ENCODE peak calls at places on chromosomes 1 and 21, in six cellular contexts. Z is sigmoid colon, O is GM12865, Y is stomach, X is AG09309, L is GM23338. M is an unnamed sample.

GRCh38 chr1:10378071-10378841 is 20.6 kb upstream of the PGD start:
- DNase-seq in Y (peak), L (peak), Z (peak), O (peak), X (no peak), M (no peak)

GRCh38 chr1:53346007-53346813 is 18.3 kb upstream of the LRP8 start:
- DNase-seq in O (no peak), Y (peak), X (no peak), L (no peak), Z (no peak), M (no peak)

GRCh38 chr1:67555487-67556296 is 125.5 kb upstream of the SERBP1 start:
- DNase-seq in X (no peak), O (no peak), L (peak), Z (no peak), Y (no peak), M (no peak)

GRCh38 chr1:61322769-61323168 is 240.4 kb downstream of the NFIA start:
- DNase-seq in L (no peak), Y (no peak), Z (no peak), O (no peak), X (no peak), M (no peak)

GRCh38 chr1:47559944-47560695 is 122.3 kb downstream of the FOXD2 start:
- DNase-seq in Y (peak), O (no peak), L (no peak), Z (no peak), X (no peak), M (peak)

GRCh38 chr1:197024460-197024859 is 42.6 kb downstream of the F13B start:
- DNase-seq in Z (no peak), L (no peak), O (no peak), Y (no peak), X (peak), M (no peak)

GRCh38 chr1:66725885-66726665 is 26.2 kb upstream of the DYNLT5 start:
- DNase-seq in L (peak), Y (peak), Z (no peak), O (peak), X (peak), M (peak)

GRCh38 chr1:207026177-207026576 is 6.4 kb downstream of the C1orf116 start:
- DNase-seq in L (no peak), Y (no peak), X (no peak), O (no peak), Z (no peak), M (no peak)

GRCh38 chr1:221726331-221726692 is 15.6 kb downstream of the DUSP10 start:
- DNase-seq in Y (no peak), X (no peak), L (no peak), Z (no peak), O (peak), M (no peak)

GRCh38 chr1:151047591-151047924 is at the start of gene C1orf56:
- DNase-seq in Z (peak), L (peak), X (no peak), Y (peak), O (peak), M (peak)

GRCh38 chr1:70143052-70143659 is 62.2 kb downstream of the LRRC40 start:
- DNase-seq in X (peak), Y (no peak), L (peak), O (no peak), Z (no peak), M (no peak)

GRCh38 chr1:199064971-199065370 is 426.1 kb downstream of the PTPRC start:
- DNase-seq in Y (no peak), Z (no peak), O (no peak), X (no peak), L (no peak), M (no peak)

GRCh38 chr1:6348511-6349191 is 44.9 kb downstream of the ACOT7 start:
- DNase-seq in O (no peak), Y (peak), X (no peak), L (no peak), Z (no peak), M (no peak)

GRCh38 chr1:181216571-181216994 is 128.1 kb downstream of the IER5 start:
- DNase-seq in L (peak), Y (no peak), Z (no peak), X (no peak), O (no peak), M (no peak)

GRCh38 chr1:33792651-33793050 is 71.2 kb upstream of the HMGB4 start:
- DNase-seq in X (no peak), O (no peak), L (no peak), Y (no peak), Z (no peak), M (no peak)

GRCh38 chr1:153040950-153041631 is at the start of gene SPRR2D:
- DNase-seq in Z (no peak), Y (no peak), X (no peak), O (no peak), L (no peak), M (no peak)

GRCh38 chr1:3651939-3652537 is at the start of gene TP73:
- DNase-seq in Z (no peak), X (no peak), Y (no peak), O (peak), L (peak), M (no peak)

GRCh38 chr1:115732307-115732706 is 36.2 kb downstream of the CASQ2 start:
- DNase-seq in Z (no peak), O (no peak), L (no peak), Y (no peak), X (no peak), M (no peak)

GRCh38 chr1:64137569-64137936 is 65.9 kb upstream of the UBE2U start:
- DNase-seq in Z (no peak), L (no peak), X (no peak), O (no peak), Y (no peak), M (no peak)

GRCh38 chr1:158362501-158362900 is 8.8 kb downstream of the CD1E start:
- DNase-seq in Y (no peak), Z (no peak), X (no peak), L (no peak), O (no peak), M (no peak)

GRCh38 chr1:151156515-151156819 is at the start of gene TNFAIP8L2:
- DNase-seq in X (no peak), Z (peak), L (peak), O (peak), Y (peak), M (no peak)

GRCh38 chr1:231315887-231316286 is 21.8 kb downstream of the EXOC8 start:
- DNase-seq in O (peak), Z (no peak), Y (peak), X (no peak), L (peak), M (peak)

GRCh38 chr1:9317591-9318331 is 25.1 kb downstream of the SPSB1 start:
- DNase-seq in Y (no peak), Z (peak), O (no peak), X (no peak), L (no peak), M (no peak)

GRCh38 chr1:108016451-108016920 is 51.5 kb upstream of the VAV3 start:
- DNase-seq in L (no peak), Z (no peak), O (peak), X (peak), Y (no peak), M (no peak)

GRCh38 chr1:107262472-107263286 is 121.8 kb downstream of the NTNG1 start:
- DNase-seq in Y (no peak), L (no peak), Z (no peak), X (no peak), O (no peak), M (no peak)

GRCh38 chr1:147201276-147201675 is 23.9 kb downstream of the FMO5 start:
- DNase-seq in X (no peak), Y (no peak), O (no peak), L (no peak), Z (no peak), M (no peak)

GRCh38 chr21:17726047-17726446 is 93.1 kb downstream of the C21orf91 start:
- DNase-seq in L (peak), X (no peak), O (no peak), Z (no peak), Y (no peak), M (no peak)

GRCh38 chr1:219347843-219348475 is 174.3 kb downstream of the LYPLAL1 start:
- DNase-seq in L (no peak), Y (peak), X (no peak), Z (peak), O (no peak), M (no peak)

GRCh38 chr1:94653454-94653853 is 111.9 kb upstream of the F3 start:
- DNase-seq in Y (no peak), O (no peak), L (no peak), X (no peak), Z (no peak), M (no peak)

GRCh38 chr21:28742527-28742926 is 250.2 kb downstream of the LTN1 start:
- DNase-seq in O (no peak), Y (no peak), Z (no peak), L (no peak), X (no peak), M (no peak)

GRCh38 chr21:31476551-31477120 is 132.6 kb upstream of the TIAM1 start:
- DNase-seq in L (no peak), Y (no peak), X (no peak), O (no peak), Z (peak), M (no peak)

GRCh38 chr21:29610960-29611359 is 312.2 kb downstream of the BACH1 start:
- DNase-seq in Z (no peak), L (no peak), Y (no peak), O (no peak), X (no peak), M (no peak)

GRCh38 chr1:116024629-116025028 is 48.3 kb downstream of the SLC22A15 start:
- DNase-seq in Y (no peak), L (no peak), O (no peak), Z (no peak), X (no peak), M (no peak)

GRCh38 chr1:244163861-244164562 is 112.9 kb downstream of the ZBTB18 start:
- DNase-seq in Z (no peak), O (no peak), Y (no peak), X (peak), L (peak), M (peak)

GRCh38 chr1:52098139-52098871 is 42.2 kb downstream of the BTF3L4 start:
- DNase-seq in X (no peak), Y (no peak), Z (no peak), O (peak), L (peak), M (no peak)

GRCh38 chr1:18414321-18414720 is 66.4 kb upstream of the KLHDC7A start:
- DNase-seq in L (no peak), X (no peak), O (no peak), Z (no peak), Y (no peak), M (no peak)

GRCh38 chr1:4253918-4254317 is 353.8 kb upstream of the C1orf174 start:
- DNase-seq in Y (no peak), L (no peak), X (no peak), Z (no peak), O (no peak), M (no peak)

GRCh38 chr21:45418301-45419071 is 13.5 kb downstream of the COL18A1 start:
- DNase-seq in O (no peak), Z (peak), Y (no peak), L (no peak), X (no peak), M (no peak)

GRCh38 chr1:65476327-65476726 is 55.9 kb downstream of the LEPR start:
- DNase-seq in O (no peak), L (no peak), Y (no peak), X (no peak), Z (no peak), M (no peak)

GRCh38 chr1:155002479-155003226 is at the start of gene ZBTB7B:
- DNase-seq in Y (peak), O (peak), X (no peak), Z (no peak), L (no peak), M (peak)

DNA sequence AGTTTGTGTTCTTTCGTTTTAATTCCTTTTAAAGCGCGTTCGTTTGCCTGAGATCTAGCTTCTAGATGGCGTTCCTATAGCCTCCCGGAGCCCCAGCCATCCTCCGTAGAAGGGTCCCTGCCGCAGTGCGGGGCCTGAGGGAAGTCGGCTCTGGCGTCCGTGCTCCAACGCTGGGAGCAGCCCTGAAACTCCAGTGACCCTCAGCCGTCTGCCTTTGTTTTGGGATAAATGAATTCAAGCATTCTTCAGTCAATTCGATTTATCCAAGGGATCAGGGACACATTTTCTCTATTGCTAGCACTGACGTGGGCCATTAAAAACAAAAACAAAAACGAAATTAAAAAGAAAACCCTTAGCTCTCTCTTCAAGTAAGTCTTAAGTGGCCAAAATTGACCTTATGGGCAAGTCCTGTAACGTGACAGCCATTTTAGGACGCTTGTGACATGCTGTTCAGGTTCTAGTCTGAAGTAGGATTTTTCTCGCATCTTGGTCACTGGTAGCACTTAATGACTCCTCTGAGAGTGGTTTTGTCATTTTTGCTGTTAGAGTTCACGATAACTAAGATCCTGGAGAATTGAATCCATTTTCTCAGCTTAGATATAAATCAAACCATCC is 757 bp upstream of the HSPA13 start:
- DNase-seq in O (peak), Z (no peak), L (peak), Y (no peak), X (no peak), M (peak)
- TF ChIP-seq CTCF in O (no peak), Z (no peak), L (no peak), Y (no peak), X (no peak), M (no peak)

GRCh38 chr1:15526490-15527339 is at the start of gene DNAJC16:
- DNase-seq in O (peak), L (peak), X (peak), Y (peak), Z (peak), M (peak)
- TF ChIP-seq CTCF in O (no peak), L (peak), X (no peak), Y (no peak), Z (peak), M (no peak)

DNA sequence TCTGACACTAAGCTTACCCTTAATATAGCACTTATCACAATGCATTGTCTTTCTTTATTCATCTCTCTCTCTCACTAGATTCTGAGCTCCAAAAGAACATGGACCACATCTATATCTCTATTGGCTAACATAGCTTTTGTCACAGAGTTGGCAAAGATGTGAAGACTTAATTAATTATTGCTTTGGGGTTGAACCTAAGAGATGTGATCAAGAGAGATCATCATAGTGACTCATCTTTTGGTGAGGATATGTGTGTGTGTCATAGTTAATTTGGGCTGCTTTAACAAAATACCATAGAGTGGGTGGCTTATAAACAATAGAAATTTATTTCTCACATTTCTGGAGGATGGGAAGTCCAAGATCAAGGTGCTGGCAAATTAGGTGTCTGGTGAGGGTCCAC is 248.9 kb upstream of the DAB1 start:
- DNase-seq in X (no peak), Z (no peak), Y (no peak), O (no peak), L (no peak), M (no peak)
- TF ChIP-seq CTCF in X (no peak), Z (no peak), Y (no peak), O (no peak), L (no peak), M (no peak)

GRCh38 chr1:109564189-109564878 is 15.9 kb downstream of the GNAI3 start:
- DNase-seq in X (no peak), Z (no peak), O (no peak), L (peak), Y (no peak), M (no peak)
- TF ChIP-seq CTCF in X (no peak), Z (no peak), O (no peak), L (no peak), Y (no peak), M (no peak)

GRCh38 chr1:2375246-2375922 is 16.0 kb downstream of the MORN1 start:
- DNase-seq in X (no peak), Z (no peak), Y (no peak), L (no peak), O (no peak), M (no peak)

GRCh38 chr1:2374260-2375155 is 16.8 kb downstream of the MORN1 start:
- DNase-seq in O (no peak), Y (no peak), L (no peak), X (no peak), Z (peak), M (no peak)

GRCh38 chr1:2372551-2373490 is 18.5 kb downstream of the MORN1 start:
- DNase-seq in Y (no peak), L (no peak), Z (peak), O (no peak), X (no peak), M (no peak)

GRCh38 chr1:2375923-2376260 is 15.5 kb downstream of the MORN1 start:
- DNase-seq in X (no peak), L (no peak), Y (no peak), Z (peak), O (no peak), M (no peak)

GRCh38 chr1:2373551-2374259 is 17.6 kb downstream of the MORN1 start:
- DNase-seq in Z (peak), O (no peak), Y (no peak), L (no peak), X (no peak), M (no peak)
- TF ChIP-seq CTCF in Z (no peak), O (no peak), Y (no peak), L (peak), X (no peak), M (no peak)

GRCh38 chr21:34800797-34801518 is 132.2 kb downstream of the CLIC6 start:
- DNase-seq in Z (no peak), O (no peak), X (no peak), Y (no peak), L (no peak), M (no peak)

GRCh38 chr21:34802180-34802899 is 133.5 kb downstream of the CLIC6 start:
- DNase-seq in L (no peak), X (no peak), Y (no peak), O (no peak), Z (no peak), M (no peak)

GRCh38 chr21:34803792-34804440 is 135.1 kb downstream of the CLIC6 start:
- DNase-seq in L (no peak), X (no peak), Y (no peak), Z (no peak), O (no peak), M (no peak)

GRCh38 chr21:34799092-34799491 is 130.3 kb downstream of the CLIC6 start:
- DNase-seq in Z (no peak), O (no peak), X (no peak), Y (no peak), L (no peak), M (no peak)

GRCh38 chr21:34801519-34802132 is 132.8 kb downstream of the CLIC6 start:
- DNase-seq in L (peak), O (peak), Z (no peak), Y (no peak), X (no peak), M (peak)
- TF ChIP-seq CTCF in L (peak), O (peak), Z (no peak), Y (no peak), X (peak), M (no peak)

GRCh38 chr21:41698071-41698470 is 68.8 kb downstream of the RIPK4 start:
- DNase-seq in L (no peak), O (no peak), Z (no peak), X (no peak), Y (no peak), M (no peak)
- TF ChIP-seq CTCF in L (no peak), O (no peak), Z (no peak), X (no peak), Y (no peak), M (no peak)

DNA sequence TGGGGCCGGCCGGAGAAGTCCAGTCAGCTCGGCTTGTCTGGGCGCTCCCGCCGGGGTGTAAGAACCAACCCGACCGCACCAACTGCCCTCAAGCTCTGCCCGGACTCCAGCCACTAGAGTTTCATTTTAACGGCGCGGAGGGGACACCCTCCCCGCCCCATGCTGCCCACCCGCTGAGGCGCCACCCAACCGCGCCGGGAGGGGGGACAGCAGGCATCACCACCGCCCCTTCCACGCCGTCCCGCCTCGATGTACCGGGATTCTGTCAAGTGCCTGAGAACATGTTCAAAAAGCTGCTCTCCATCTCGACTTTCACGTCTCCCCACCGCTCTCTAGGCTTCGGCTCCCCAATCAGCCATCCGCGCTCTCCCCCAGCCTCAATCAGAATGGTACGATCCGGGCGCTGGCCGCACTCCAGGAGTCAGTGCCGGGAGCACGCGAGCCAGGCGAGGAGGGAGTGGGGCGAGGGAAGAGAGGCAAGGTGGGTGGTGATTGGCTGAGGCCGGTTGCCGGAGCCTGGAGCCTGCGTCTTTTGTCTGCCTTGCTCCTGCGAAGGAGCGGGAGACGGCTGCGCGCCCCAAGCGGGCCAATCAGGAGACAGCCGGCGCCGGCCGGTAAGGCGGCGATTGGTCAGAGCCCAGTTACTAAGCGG is at the start of gene PIK3R3:
- DNase-seq in X (peak), O (peak), Y (peak), L (peak), Z (peak), M (peak)
- TF ChIP-seq CTCF in X (no peak), O (no peak), Y (no peak), L (no peak), Z (no peak), M (no peak)

DNA sequence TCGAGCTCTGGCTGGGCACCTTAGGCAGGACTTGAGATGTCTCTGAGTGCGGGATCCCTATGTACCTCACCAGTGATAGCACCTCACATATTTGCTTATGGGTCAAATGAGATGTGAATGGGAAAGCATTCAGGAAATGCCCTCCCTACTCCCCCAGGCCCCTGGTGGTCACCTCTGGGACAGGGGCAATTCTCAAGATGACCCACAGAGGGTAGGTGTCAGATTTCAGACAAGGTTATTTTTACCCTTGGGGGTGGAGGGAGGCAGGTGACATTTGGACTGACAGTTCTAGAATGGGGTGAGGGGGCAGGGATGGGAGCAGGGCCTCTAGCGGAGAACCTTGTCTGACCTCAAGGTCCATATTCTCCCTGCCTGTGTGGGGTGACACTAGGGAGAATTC is 27.1 kb downstream of the ACOT11 start:
- DNase-seq in O (no peak), L (peak), Z (peak), Y (no peak), X (no peak), M (no peak)
- TF ChIP-seq CTCF in O (no peak), L (peak), Z (no peak), Y (no peak), X (no peak), M (no peak)

M was measured in Calu3.